ENCODE peak calls at places on chromosome 18, in seven cellular contexts. Z is iPS DF 6.9, S is upper lobe of right lung, X is stomach, B is heart left ventricle, J is cardiac muscle cell, A is tibial artery. P is an unnamed sample. For H3K27me3, the result is how much of the 10 kb centered on the place peaks cover.

GRCh38 chr18:23279931-23280330 is 144.6 kb downstream of the CABLES1 start:
- DNase-seq in S (no peak), J (no peak), B (no peak), Z (no peak), A (no peak), X (no peak), P (no peak)

GRCh38 chr18:43543236-43543635 is 265.9 kb upstream of the SYT4 start:
- DNase-seq in J (no peak), S (no peak), X (no peak), B (no peak), Z (no peak), A (no peak), P (no peak)

GRCh38 chr18:13811993-13812392 is 12.0 kb upstream of the MC5R start:
- DNase-seq in B (no peak), S (no peak), A (no peak), J (no peak), X (no peak), Z (no peak), P (no peak)

GRCh38 chr18:78922856-78923255 is 56.8 kb upstream of the SALL3 start:
- DNase-seq in B (no peak), X (no peak), S (peak), A (no peak), Z (no peak), J (no peak), P (no peak)

GRCh38 chr18:63162271-63163014 is 157.1 kb downstream of the BCL2 start:
- DNase-seq in J (peak), Z (no peak), B (no peak), A (no peak), S (peak), X (peak), P (no peak)

GRCh38 chr18:39486268-39486667 is 1920.7 kb upstream of the CELF4 start:
- DNase-seq in X (no peak), J (no peak), Z (no peak), A (no peak), S (no peak), B (no peak), P (no peak)

GRCh38 chr18:67475673-67476072 is 40.8 kb downstream of the DSEL start:
- DNase-seq in S (no peak), X (no peak), Z (no peak), B (no peak), J (peak), A (no peak), P (no peak)

GRCh38 chr18:12751891-12752290 is 49.0 kb downstream of the PSMG2 start:
- DNase-seq in B (no peak), S (no peak), J (no peak), Z (no peak), X (no peak), A (peak), P (no peak)

GRCh38 chr18:63040788-63041410 is 278.7 kb downstream of the BCL2 start:
- DNase-seq in X (no peak), J (no peak), Z (no peak), S (no peak), B (no peak), A (no peak), P (no peak)

GRCh38 chr18:43534511-43534910 is 257.2 kb upstream of the SYT4 start:
- DNase-seq in Z (no peak), X (no peak), A (no peak), B (no peak), J (no peak), S (no peak), P (no peak)

GRCh38 chr18:31973929-31974546 is 31.1 kb upstream of the TRAPPC8 start:
- DNase-seq in B (no peak), X (no peak), Z (no peak), A (no peak), J (no peak), S (no peak), P (no peak)

GRCh38 chr18:77062518-77063003 is 70.0 kb downstream of the MBP start:
- DNase-seq in X (peak), A (no peak), J (peak), B (no peak), S (no peak), Z (no peak), P (no peak)

GRCh38 chr18:12656671-12657047 is 1.2 kb downstream of the SPIRE1 start:
- DNase-seq in A (no peak), S (no peak), Z (no peak), X (no peak), J (peak), B (no peak), P (no peak)

GRCh38 chr18:22063077-22063476 is 106.3 kb upstream of the GATA6 start:
- DNase-seq in S (no peak), Z (no peak), X (no peak), B (no peak), A (no peak), J (no peak), P (no peak)

GRCh38 chr18:62245177-62245576 is 58.1 kb downstream of the RELCH start:
- DNase-seq in B (no peak), J (no peak), A (no peak), Z (no peak), S (no peak), X (no peak), P (no peak)

GRCh38 chr18:63101811-63102210 is 217.8 kb downstream of the BCL2 start:
- DNase-seq in A (no peak), J (no peak), B (no peak), S (no peak), X (no peak), Z (no peak), P (no peak)

GRCh38 chr18:59617468-59617932 is 79.7 kb downstream of the CCBE1 start:
- DNase-seq in J (peak), A (no peak), B (no peak), Z (no peak), S (no peak), X (no peak), P (no peak)

GRCh38 chr18:36572135-36572856 is 256.5 kb downstream of the TPGS2 start:
- DNase-seq in X (no peak), B (no peak), J (peak), A (no peak), Z (no peak), S (no peak), P (peak)

GRCh38 chr18:77486985-77487384 is 237.3 kb downstream of the GALR1 start:
- DNase-seq in J (peak), X (no peak), B (no peak), S (no peak), A (no peak), Z (no peak), P (no peak)

GRCh38 chr18:75035944-75036343 is 173.0 kb downstream of the PTGR3 start:
- DNase-seq in J (no peak), S (no peak), B (no peak), Z (no peak), A (no peak), X (no peak), P (no peak)

GRCh38 chr18:12884521-12885323 is 685 bp upstream of the PTPN2 start:
- DNase-seq in B (no peak), J (no peak), A (no peak), X (no peak), Z (no peak), S (no peak), P (no peak)

GRCh38 chr18:54090856-54091255 is 133.6 kb downstream of the MBD2 start:
- DNase-seq in Z (no peak), S (no peak), J (no peak), A (no peak), X (no peak), B (no peak), P (no peak)

GRCh38 chr18:24986611-24987270 is 365.2 kb downstream of the ZNF521 start:
- DNase-seq in Z (no peak), X (no peak), B (no peak), S (no peak), J (no peak), A (no peak), P (no peak)

GRCh38 chr18:51154664-51155063 is 42.8 kb downstream of the MEX3C start:
- DNase-seq in B (no peak), S (no peak), Z (no peak), X (no peak), A (no peak), J (no peak), P (no peak)

GRCh38 chr18:76131738-76132137 is 363.3 kb downstream of the ZNF516 start:
- DNase-seq in X (no peak), S (no peak), J (no peak), B (no peak), Z (no peak), A (no peak), P (no peak)

DNA sequence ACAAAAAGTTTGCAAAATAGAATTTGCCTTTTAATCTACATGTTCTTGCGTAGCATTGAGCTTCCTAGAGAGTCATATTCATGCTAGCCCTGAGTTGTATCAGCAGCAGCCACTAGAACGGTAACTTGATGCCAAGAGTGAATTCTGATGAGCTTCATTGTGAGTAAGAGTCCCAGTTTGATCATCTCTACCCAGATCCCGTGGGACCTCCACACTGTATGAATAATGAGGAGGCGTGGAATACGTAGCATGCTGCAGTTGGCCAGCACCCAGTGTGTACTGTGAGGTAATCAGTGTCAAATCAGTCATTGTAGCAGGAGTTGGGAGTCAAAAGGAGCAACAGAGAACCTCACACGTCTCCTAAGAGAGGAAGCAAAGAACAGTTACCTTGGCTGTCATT is 197.9 kb downstream of the NEDD4L start:
- DNase-seq in Z (no peak), S (no peak), X (no peak), A (no peak), B (no peak), J (peak), P (no peak)
- H3K27ac ChIP-seq in Z (no peak), S (no peak), X (peak), A (no peak), B (no peak), J (no peak), P (no peak)

DNA sequence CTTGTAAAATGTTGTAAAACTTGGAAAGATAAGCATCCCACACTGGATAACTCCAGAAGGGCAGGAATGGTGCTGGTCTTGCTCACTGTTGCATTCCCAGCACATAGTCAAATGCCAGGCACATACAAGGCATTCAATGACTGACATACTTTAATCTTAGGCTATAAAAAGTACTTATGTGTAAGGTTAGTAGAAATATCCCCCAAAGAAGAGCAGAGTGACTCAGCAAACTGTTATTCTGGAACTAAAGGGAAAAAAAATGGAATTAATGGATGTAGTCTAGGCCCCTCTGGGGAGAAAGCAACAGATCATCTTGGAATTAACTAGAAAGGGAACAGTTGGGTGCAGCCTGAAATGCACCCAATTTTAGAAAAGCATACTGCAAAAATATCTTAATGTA is 9.0 kb downstream of the ZBTB14 start:
- DNase-seq in J (no peak), B (no peak), A (no peak), X (no peak), S (no peak), Z (no peak), P (no peak)
- H3K4me3 ChIP-seq in J (no peak), B (no peak), A (no peak), X (no peak), S (no peak), Z (no peak), P (no peak)

DNA sequence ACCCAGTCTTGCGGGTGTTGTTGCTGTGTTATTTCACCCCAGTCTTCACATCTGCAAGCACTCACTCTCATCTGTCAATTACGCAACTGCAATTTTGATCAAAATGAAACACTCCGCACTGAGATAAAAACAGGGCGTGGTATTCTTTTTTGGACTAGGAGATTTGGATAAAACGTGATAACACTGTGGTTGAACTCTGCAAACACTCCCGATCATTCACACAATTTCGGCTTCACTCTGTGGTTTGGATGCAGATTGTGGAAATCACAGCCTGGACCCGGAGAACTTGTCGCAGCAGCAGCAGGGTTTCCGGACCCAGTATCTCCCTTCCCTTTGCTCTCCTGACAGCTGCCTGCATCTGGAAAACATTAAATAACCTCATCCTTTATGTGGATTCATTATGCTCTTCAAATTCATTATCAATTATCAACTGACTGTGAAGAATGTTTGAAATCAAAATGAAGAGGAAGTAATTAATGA is 49.4 kb upstream of the APCDD1 start:
- DNase-seq in S (no peak), J (peak), B (no peak), Z (no peak), A (no peak), X (no peak), P (no peak)
- H3K27me3 ChIP-seq in S (under half), J (under half), B (under half), Z (under half), A (under half), X (under half), P (under half)

GRCh38 chr18:71105994-71106546 is 817.2 kb downstream of the SOCS6 start:
- DNase-seq in J (peak), A (no peak), S (no peak), B (no peak), X (no peak), Z (no peak), P (no peak)

GRCh38 chr18:71107220-71107619 is 818.4 kb downstream of the SOCS6 start:
- DNase-seq in S (no peak), J (no peak), X (no peak), Z (no peak), B (no peak), A (no peak), P (no peak)

DNA sequence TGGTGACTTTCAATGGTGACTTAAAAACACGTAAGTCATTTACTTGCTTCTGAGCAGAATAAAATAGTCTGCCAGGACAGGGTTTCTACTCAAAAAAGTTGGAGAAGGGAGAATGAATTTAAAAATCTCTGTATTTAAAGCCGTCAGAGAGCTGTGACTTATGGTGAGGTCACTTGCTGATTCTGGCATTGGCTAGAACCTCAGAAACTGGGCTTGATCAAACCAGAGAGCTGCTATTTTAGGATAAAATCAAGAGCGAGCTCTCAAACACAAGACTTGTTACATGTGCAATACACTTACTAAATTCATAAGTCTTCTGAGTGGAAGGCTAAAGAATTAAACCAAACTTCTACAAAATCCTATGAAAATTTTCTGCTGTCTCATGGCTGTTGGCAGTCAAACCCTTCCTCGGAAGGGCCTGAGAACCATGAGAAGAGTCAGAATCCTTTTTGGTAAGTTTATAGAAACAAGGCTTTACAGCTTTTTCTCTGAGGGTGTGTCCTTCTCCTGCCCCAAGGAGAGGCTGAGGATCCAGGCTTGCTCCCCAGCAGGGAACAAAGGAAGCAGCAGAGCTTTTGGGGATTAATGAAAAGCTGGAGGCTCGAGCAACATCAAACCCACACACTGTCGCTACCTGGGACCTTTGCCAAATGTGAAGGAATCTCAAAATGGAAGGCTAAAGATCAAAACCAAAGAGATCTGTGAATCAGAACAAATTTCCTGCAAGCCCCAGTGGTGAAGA is 816.4 kb downstream of the SOCS6 start:
- DNase-seq in Z (no peak), B (no peak), X (no peak), J (peak), S (no peak), A (peak), P (no peak)
- H3K27ac ChIP-seq in Z (no peak), B (peak), X (no peak), J (no peak), S (no peak), A (peak), P (no peak)

DNA sequence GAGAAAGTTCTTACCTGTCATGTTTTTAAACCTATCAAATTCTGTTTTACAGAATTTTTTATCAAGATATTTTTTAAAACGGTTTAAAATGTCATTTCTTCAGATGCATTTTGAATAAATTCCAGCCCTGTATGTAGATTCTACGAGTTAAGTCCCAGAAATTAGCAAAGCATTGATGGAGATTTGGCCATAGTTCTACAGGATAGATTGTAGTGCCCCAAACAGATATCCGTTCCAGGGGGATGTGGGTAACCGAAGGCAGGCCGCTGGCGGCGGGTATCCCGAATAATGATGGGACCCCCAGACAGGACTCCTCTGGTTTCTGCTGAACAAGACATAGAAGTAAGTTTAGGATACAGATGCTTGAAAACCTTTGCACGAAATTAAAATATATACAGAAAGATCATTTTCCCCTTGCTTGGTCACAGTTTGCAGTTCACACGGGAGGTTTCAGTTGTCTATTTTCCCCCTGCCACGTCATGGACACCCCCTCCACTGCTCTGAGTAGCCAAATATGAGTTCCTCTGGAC is 755 bp downstream of the NOL4 start:
- DNase-seq in J (no peak), A (no peak), B (no peak), X (no peak), S (no peak), Z (no peak), P (no peak)
- H3K4me3 ChIP-seq in J (peak), A (peak), B (no peak), X (peak), S (peak), Z (peak), P (no peak)

GRCh38 chr18:26459340-26459739 is 89.0 kb downstream of the KCTD1 start:
- DNase-seq in X (no peak), S (no peak), Z (no peak), A (no peak), B (no peak), J (no peak), P (no peak)
- H3K27me3 ChIP-seq in X (under half), S (under half), Z (under half), A (under half), B (under half), J (under half), P (under half)

DNA sequence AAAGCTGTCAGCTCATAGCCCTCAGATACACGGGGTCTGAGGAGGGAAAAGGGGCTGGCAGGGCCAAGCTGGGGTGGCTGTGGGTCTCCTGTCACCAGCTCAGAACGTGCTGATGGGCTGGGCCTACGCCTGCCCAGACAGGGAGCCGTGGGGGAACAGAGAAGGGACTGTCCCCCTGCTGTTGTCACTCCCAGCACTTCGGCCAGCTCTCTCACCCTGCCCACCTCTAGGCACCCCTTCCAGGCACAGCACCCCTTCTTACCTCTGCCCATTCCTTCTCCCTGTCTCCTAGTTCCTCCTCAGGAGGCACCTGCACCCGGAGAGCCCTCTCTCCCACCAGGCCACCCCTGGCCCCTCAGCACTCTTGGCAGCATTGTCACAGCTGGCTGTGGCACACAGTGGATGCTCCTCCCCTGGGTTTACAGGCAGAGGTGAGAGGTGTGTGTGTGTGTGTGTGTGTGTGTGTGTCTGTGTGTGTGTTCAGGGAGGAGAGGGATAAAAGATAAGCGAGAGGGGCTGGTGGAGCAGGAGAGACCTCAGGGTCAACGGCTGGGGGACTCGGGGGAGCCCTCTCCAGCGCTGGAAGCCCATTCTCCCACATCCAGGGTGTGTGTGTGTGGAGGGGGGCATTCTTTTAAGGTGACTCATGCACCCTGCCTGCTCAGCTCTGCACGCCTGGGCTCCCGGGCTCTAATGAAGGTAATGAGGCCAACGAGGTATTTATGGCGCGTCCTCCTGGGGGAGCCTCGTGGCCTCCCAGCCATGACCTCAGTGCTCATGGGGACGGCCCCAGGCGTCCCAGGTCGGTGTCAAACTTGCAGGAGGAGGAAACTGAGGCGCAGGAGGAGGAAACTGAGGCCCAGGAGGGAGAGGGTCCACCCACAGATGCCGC is 66.1 kb upstream of the SMAD7 start:
- DNase-seq in X (peak), J (peak), A (peak), S (peak), B (peak), Z (no peak), P (peak)
- H3K27ac ChIP-seq in X (no peak), J (peak), A (peak), S (peak), B (no peak), Z (no peak), P (no peak)

DNA sequence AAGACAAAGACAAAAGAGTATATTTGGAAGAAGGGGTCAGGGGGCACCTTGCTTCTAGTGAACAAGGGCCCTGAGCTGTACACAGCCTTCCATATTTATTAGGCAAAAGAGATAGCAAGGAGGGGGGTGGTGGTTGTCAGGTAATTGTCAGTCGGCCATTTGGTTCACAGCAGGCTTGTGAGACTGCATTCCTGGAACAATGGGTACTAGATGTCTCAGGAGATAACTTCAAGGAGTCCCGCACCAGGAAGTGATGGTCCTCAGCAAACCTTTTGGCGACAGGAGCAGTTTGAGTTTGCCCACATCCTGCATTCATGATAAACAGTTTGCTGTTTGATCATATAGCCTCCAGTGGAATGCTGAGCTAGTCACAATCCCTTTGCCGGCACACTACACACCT is 376.4 kb upstream of the RAB12 start:
- DNase-seq in A (no peak), Z (no peak), J (no peak), X (no peak), S (no peak), B (no peak), P (no peak)
- H3K4me3 ChIP-seq in A (no peak), Z (no peak), J (no peak), X (no peak), S (no peak), B (no peak), P (no peak)

GRCh38 chr18:45871655-45872054 is 46.2 kb downstream of the SIGLEC15 start:
- DNase-seq in S (no peak), Z (no peak), X (no peak), B (no peak), J (peak), A (no peak), P (no peak)
- H3K27me3 ChIP-seq in S (under half), Z (under half), X (under half), B (under half), J (under half), A (under half), P (under half)

P was measured in ovary.